ENCODE peak calls at places on chromosomes 1 and 21, in seven cellular contexts. One of them, this sample, is unnamed.

GRCh38 chr1:215052656-215053055 is 29.9 kb upstream of the KCNK2 start:
- DNase-seq in H1: no peak
- DNase-seq in GM12878: no peak
- DNase-seq in HepG2: no peak
- DNase-seq in K562: no peak
- DNase-seq in SK-N-SH: no peak
- DNase-seq in HCT116: no peak
- DNase-seq in this sample: no peak

GRCh38 chr1:172883844-172884243 is 166.9 kb downstream of the TNFSF18 start:
- DNase-seq in GM12878: no peak
- DNase-seq in SK-N-SH: no peak
- DNase-seq in HepG2: no peak
- DNase-seq in HCT116: no peak
- DNase-seq in H1: no peak
- DNase-seq in K562: no peak
- DNase-seq in this sample: no peak

GRCh38 chr1:211632808-211633522 is 42.5 kb downstream of the NEK2 start:
- DNase-seq in HCT116: no peak
- DNase-seq in H1: no peak
- DNase-seq in K562: no peak
- DNase-seq in HepG2: no peak
- DNase-seq in GM12878: no peak
- DNase-seq in SK-N-SH: no peak
- DNase-seq in this sample: no peak

GRCh38 chr1:60596791-60597748 is 485.3 kb upstream of the NFIA start:
- DNase-seq in HCT116: no peak
- DNase-seq in SK-N-SH: no peak
- DNase-seq in K562: no peak
- DNase-seq in GM12878: no peak
- DNase-seq in HepG2: no peak
- DNase-seq in H1: no peak
- DNase-seq in this sample: no peak

GRCh38 chr1:245059806-245060424 is 94.9 kb upstream of the KIF26B start:
- DNase-seq in GM12878: no peak
- DNase-seq in HCT116: no peak
- DNase-seq in H1: no peak
- DNase-seq in K562: no peak
- DNase-seq in HepG2: no peak
- DNase-seq in SK-N-SH: no peak
- DNase-seq in this sample: no peak

GRCh38 chr1:22817462-22817861 is 106.8 kb downstream of the EPHB2 start:
- DNase-seq in HCT116: no peak
- DNase-seq in SK-N-SH: no peak
- DNase-seq in K562: no peak
- DNase-seq in HepG2: no peak
- DNase-seq in H1: no peak
- DNase-seq in GM12878: no peak
- DNase-seq in this sample: no peak

GRCh38 chr1:9960705-9961562 is 17.7 kb downstream of the NMNAT1 start:
- DNase-seq in SK-N-SH: no peak
- DNase-seq in HCT116: no peak
- DNase-seq in HepG2: no peak
- DNase-seq in K562: no peak
- DNase-seq in H1: peak; percentile 62
- DNase-seq in GM12878: peak; percentile 27
- DNase-seq in this sample: no peak

GRCh38 chr1:183610053-183610452 is 19.8 kb upstream of the NCF2 start:
- DNase-seq in K562: no peak
- DNase-seq in HepG2: no peak
- DNase-seq in HCT116: no peak
- DNase-seq in GM12878: no peak
- DNase-seq in SK-N-SH: no peak
- DNase-seq in H1: no peak
- DNase-seq in this sample: no peak

GRCh38 chr1:207958376-207959139 is 47.6 kb upstream of the CD34 start:
- DNase-seq in H1: peak; percentile 55
- DNase-seq in HepG2: no peak
- DNase-seq in K562: no peak
- DNase-seq in GM12878: no peak
- DNase-seq in SK-N-SH: no peak
- DNase-seq in HCT116: no peak
- DNase-seq in this sample: no peak

GRCh38 chr1:184157396-184157747 is 105.8 kb downstream of the TSEN15 start:
- DNase-seq in HCT116: no peak
- DNase-seq in H1: no peak
- DNase-seq in SK-N-SH: no peak
- DNase-seq in GM12878: no peak
- DNase-seq in K562: no peak
- DNase-seq in HepG2: no peak
- DNase-seq in this sample: no peak

GRCh38 chr1:53047737-53048344 is 14.2 kb upstream of the PODN start:
- DNase-seq in H1: no peak
- DNase-seq in K562: peak; percentile 74
- DNase-seq in GM12878: peak; percentile 4
- DNase-seq in HCT116: no peak
- DNase-seq in HepG2: peak; percentile 6
- DNase-seq in SK-N-SH: no peak
- DNase-seq in this sample: peak; percentile 7

GRCh38 chr1:66725885-66726665 is 26.2 kb upstream of the DYNLT5 start:
- DNase-seq in K562: peak; percentile 73
- DNase-seq in HCT116: peak; percentile 45
- DNase-seq in H1: peak; percentile 68
- DNase-seq in SK-N-SH: peak; percentile 45
- DNase-seq in HepG2: peak; percentile 54
- DNase-seq in GM12878: peak; percentile 26
- DNase-seq in this sample: peak; percentile 64

GRCh38 chr1:110356379-110356778 is 17.2 kb downstream of the RBM15 start:
- DNase-seq in GM12878: no peak
- DNase-seq in HCT116: no peak
- DNase-seq in H1: no peak
- DNase-seq in HepG2: no peak
- DNase-seq in SK-N-SH: no peak
- DNase-seq in K562: no peak
- DNase-seq in this sample: peak; percentile 75

GRCh38 chr1:6396998-6397397 is 3.4 kb upstream of the ACOT7 start:
- DNase-seq in HepG2: no peak
- DNase-seq in GM12878: no peak
- DNase-seq in H1: no peak
- DNase-seq in HCT116: no peak
- DNase-seq in SK-N-SH: no peak
- DNase-seq in K562: no peak
- DNase-seq in this sample: no peak

GRCh38 chr1:27400035-27400962 is 7.9 kb downstream of the GPR3 start:
- DNase-seq in GM12878: no peak
- DNase-seq in K562: no peak
- DNase-seq in HepG2: no peak
- DNase-seq in H1: no peak
- DNase-seq in SK-N-SH: peak; percentile 22
- DNase-seq in HCT116: no peak
- DNase-seq in this sample: no peak

GRCh38 chr1:2583331-2583791 is 3.2 kb upstream of the PRXL2B start:
- DNase-seq in HepG2: no peak
- DNase-seq in HCT116: no peak
- DNase-seq in K562: no peak
- DNase-seq in SK-N-SH: no peak
- DNase-seq in GM12878: no peak
- DNase-seq in H1: no peak
- DNase-seq in this sample: no peak

GRCh38 chr21:45363921-45364463 is 41.0 kb upstream of the COL18A1 start:
- DNase-seq in H1: no peak
- DNase-seq in K562: peak; percentile 78
- DNase-seq in HCT116: peak; percentile 94
- DNase-seq in HepG2: peak; percentile 82
- DNase-seq in SK-N-SH: no peak
- DNase-seq in GM12878: peak; percentile 8
- DNase-seq in this sample: peak; percentile 42

GRCh38 chr21:36910581-36911307 is 55.7 kb downstream of the HLCS start:
- DNase-seq in SK-N-SH: peak; percentile 50
- DNase-seq in GM12878: no peak
- DNase-seq in HCT116: no peak
- DNase-seq in K562: no peak
- DNase-seq in HepG2: no peak
- DNase-seq in H1: no peak
- DNase-seq in this sample: no peak

DNA sequence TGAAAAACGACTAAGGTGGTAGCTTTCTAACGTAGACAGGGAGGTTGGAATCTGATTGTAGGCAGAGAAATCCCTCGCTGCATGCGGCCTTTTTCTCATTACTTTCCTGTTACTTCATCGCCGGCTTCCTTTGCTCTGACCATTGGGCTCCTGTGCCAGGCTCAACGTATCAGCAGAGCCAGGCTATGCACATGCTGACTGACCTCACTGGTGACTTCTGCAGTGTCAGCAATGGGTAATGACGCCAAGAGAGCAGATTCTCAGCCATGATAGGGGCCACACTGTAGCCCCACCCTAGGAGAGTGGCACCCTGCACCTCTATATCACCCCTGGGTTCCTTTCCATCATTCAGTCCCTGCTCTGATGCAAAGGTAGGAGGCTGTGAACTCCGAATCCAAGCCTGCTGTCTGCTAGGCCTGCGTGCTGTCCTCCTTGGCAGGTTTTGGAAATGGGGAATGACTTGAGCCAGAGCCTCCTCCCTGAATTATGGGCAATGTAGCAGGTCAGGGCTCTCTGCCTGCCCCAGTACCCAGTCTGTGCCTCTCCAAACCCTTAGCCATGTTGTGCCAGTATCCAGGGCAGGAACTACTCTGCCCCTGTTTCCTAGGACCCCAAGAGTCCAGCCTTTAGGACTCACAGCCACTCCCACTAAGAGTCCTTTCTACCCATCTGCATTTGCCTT is 11.4 kb downstream of the PPFIA4 start:
- DNase-seq in SK-N-SH: no peak
- DNase-seq in HepG2: no peak
- DNase-seq in K562: no peak
- DNase-seq in H1: no peak
- DNase-seq in GM12878: no peak
- DNase-seq in HCT116: no peak
- DNase-seq in this sample: no peak
- TF ChIP-seq JUND in SK-N-SH: no peak
- TF ChIP-seq JUND in HepG2: no peak
- TF ChIP-seq JUND in K562: no peak
- TF ChIP-seq JUND in H1: no peak
- TF ChIP-seq JUND in GM12878: no peak
- TF ChIP-seq JUND in HCT116: no peak
- TF ChIP-seq JUND in this sample: no peak

DNA sequence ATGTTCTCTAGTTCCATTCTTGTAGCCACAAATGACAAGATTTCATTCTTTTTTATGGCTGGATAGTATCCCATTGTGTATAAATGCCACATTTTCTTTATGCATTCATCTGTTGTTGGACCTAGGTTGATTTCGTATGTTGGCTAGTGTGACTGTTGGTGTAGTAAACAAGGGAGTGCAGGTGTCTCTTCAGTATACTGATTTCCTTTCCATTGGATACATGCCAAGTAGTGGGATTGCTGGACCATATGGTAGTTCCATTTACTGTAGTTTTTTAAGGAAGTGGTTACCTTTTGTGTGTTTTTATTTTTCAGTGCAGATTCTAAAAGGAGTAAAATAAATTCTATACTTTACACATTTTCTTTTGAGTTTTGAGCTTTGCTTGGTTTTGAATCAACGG is 5.7 kb downstream of the PARK7 start:
- DNase-seq in K562: no peak
- DNase-seq in SK-N-SH: no peak
- DNase-seq in H1: no peak
- DNase-seq in GM12878: no peak
- DNase-seq in HepG2: no peak
- DNase-seq in HCT116: no peak
- DNase-seq in this sample: no peak
- TF ChIP-seq JUND in K562: no peak
- TF ChIP-seq JUND in SK-N-SH: no peak
- TF ChIP-seq JUND in H1: no peak
- TF ChIP-seq JUND in GM12878: no peak
- TF ChIP-seq JUND in HepG2: no peak
- TF ChIP-seq JUND in HCT116: no peak
- TF ChIP-seq JUND in this sample: no peak

DNA sequence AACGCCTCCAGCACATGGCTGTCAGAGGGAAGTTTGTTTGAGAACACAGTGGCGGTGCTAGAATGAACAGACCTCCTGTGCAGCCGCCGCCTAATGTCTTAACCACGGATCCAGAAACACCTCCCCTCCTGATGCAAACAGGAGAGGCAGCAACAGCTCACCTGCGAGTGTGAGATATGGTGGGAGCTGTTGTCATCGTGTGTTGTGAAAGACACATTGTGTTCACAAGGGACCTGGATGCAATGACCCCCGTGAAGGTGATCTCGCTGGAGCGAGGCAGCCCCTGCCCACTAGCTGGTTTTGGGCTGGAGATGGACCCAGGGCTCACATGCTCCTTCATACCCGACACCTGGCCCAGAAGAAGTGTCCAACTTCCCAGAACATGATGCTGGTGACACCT is 315.3 kb upstream of the C1orf174 start:
- DNase-seq in HCT116: no peak
- DNase-seq in GM12878: no peak
- DNase-seq in SK-N-SH: no peak
- DNase-seq in HepG2: no peak
- DNase-seq in K562: no peak
- DNase-seq in H1: no peak
- DNase-seq in this sample: no peak
- TF ChIP-seq JUND in HCT116: no peak
- TF ChIP-seq JUND in GM12878: no peak
- TF ChIP-seq JUND in SK-N-SH: no peak
- TF ChIP-seq JUND in HepG2: no peak
- TF ChIP-seq JUND in K562: no peak
- TF ChIP-seq JUND in H1: no peak
- TF ChIP-seq JUND in this sample: no peak

GRCh38 chr1:226268421-226269124 is 40.4 kb downstream of the LIN9 start:
- DNase-seq in GM12878: no peak
- DNase-seq in HepG2: no peak
- DNase-seq in H1: no peak
- DNase-seq in HCT116: no peak
- DNase-seq in K562: no peak
- DNase-seq in SK-N-SH: no peak
- DNase-seq in this sample: no peak
- TF ChIP-seq JUND in GM12878: no peak
- TF ChIP-seq JUND in HepG2: no peak
- TF ChIP-seq JUND in H1: no peak
- TF ChIP-seq JUND in HCT116: no peak
- TF ChIP-seq JUND in K562: no peak
- TF ChIP-seq JUND in SK-N-SH: no peak
- TF ChIP-seq JUND in this sample: no peak

DNA sequence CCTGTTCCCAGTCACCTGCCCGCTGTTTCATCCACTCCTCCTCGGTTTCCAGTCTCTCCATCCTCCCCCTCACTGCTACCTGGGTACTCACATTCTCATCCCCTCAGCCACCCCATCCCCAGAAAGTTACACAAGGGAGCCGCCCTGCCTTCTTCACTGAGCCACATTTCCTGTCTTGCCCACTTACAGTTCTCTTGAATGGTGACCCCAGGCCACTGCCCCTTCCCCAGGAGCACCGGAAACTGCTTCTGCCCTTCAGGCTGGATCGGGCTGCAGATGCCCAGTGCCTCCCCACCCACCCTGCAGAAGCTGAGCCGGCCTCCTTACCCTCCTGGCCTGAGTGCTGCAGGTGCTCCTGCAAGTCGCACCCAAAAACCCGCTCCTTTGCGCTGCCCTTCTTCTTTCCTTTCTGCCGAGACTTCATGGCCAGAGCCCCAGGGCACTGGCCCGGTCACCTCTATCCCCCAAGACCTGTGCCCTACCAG is 448 bp downstream of the ARHGAP30 start:
- DNase-seq in GM12878: no peak
- DNase-seq in H1: no peak
- DNase-seq in K562: no peak
- DNase-seq in SK-N-SH: no peak
- DNase-seq in HCT116: no peak
- DNase-seq in HepG2: no peak
- DNase-seq in this sample: no peak
- TF ChIP-seq JUND in GM12878: no peak
- TF ChIP-seq JUND in H1: no peak
- TF ChIP-seq JUND in K562: no peak
- TF ChIP-seq JUND in SK-N-SH: no peak
- TF ChIP-seq JUND in HCT116: no peak
- TF ChIP-seq JUND in HepG2: no peak
- TF ChIP-seq JUND in this sample: no peak